ENCODE peak calls at places on chromosomes 3 and 15, in six cellular contexts. X is ACHN, J is T-helper 1 cell, S is NCI-H446 treated with DMSO at 0.1 percent for 48 hours, T is T-helper 2 cell, R is DMS 273 treated with DMSO at 0.1 percent for 48 hours. K is an unnamed sample.

GRCh38 chr15:56752986-56753385 is 19.7 kb upstream of the ZNF280D start:
- DNase-seq in S (no peak), T (no peak), R (no peak), J (no peak), X (no peak), K (no peak)

GRCh38 chr3:129415378-129415777 is 13.1 kb downstream of the EFCAB12 start:
- DNase-seq in S (no peak), J (no peak), T (no peak), R (no peak), X (no peak), K (no peak)

GRCh38 chr15:78421241-78421994 is 16.6 kb upstream of the IREB2 start:
- DNase-seq in T (no peak), S (no peak), R (no peak), X (no peak), J (no peak), K (no peak)

GRCh38 chr3:9976736-9977709 is 9.6 kb downstream of the EMC3 start:
- DNase-seq in S (peak), R (peak), T (no peak), J (peak), X (peak), K (peak)

GRCh38 chr15:75327005-75327404 is 8.9 kb upstream of the COMMD4 start:
- DNase-seq in X (no peak), R (no peak), J (no peak), S (no peak), T (no peak), K (no peak)

GRCh38 chr15:24269166-24269571 is 406.4 kb upstream of the NPAP1 start:
- DNase-seq in R (no peak), X (no peak), J (no peak), T (no peak), S (no peak), K (no peak)

GRCh38 chr3:144324061-144324460 is 352.4 kb downstream of the DIPK2A start:
- DNase-seq in J (no peak), R (no peak), S (no peak), X (no peak), T (no peak), K (no peak)

GRCh38 chr3:107506458-107506857 is 16.3 kb upstream of the BBX start:
- DNase-seq in T (no peak), X (no peak), J (no peak), S (no peak), R (no peak), K (no peak)

GRCh38 chr3:9037113-9037715 is 73.9 kb upstream of the RAD18 start:
- DNase-seq in T (no peak), R (no peak), J (no peak), S (no peak), X (no peak), K (no peak)

GRCh38 chr3:13610006-13610570 is 61.2 kb downstream of the FBLN2 start:
- DNase-seq in X (no peak), T (no peak), J (no peak), R (no peak), S (no peak), K (no peak)

GRCh38 chr3:163391407-163392181 is 1686.7 kb downstream of the SI start:
- DNase-seq in S (no peak), T (no peak), J (no peak), X (no peak), R (no peak), K (no peak)